ENCODE peak calls at places on chromosomes 2 and 18, in ten cellular contexts. O is AG08396; F is SW 1271; R is T-cell; Q is stimulated activated CD4-positive, alpha-beta T cell treated with anti-CD3 and anti-CD28 coated beads, Interleukin-2, amount 100 ng/mL, for 4 hours; S is activated CD4-positive, alpha-beta T cell treated with anti-CD3 and anti-CD28 coated beads for 24 hours; M is tibial artery; J is mesendoderm; L is NCI-H774; B is lung microvascular endothelial cell. P is an unnamed sample.

GRCh38 chr2:105397959-105398521 is 811 bp downstream of the FHL2 start:
- DNase-seq in B (peak; percentile 43), Q (no peak), R (no peak), F (no peak), L (no peak), S (no peak), O (no peak), M (no peak), J (peak; percentile 8), P (no peak)

GRCh38 chr2:182554950-182555349 is 128.1 kb upstream of the PDE1A start:
- DNase-seq in M (no peak), S (no peak), F (no peak), J (no peak), Q (no peak), L (peak; percentile 41), B (no peak), O (no peak), R (no peak), P (no peak)

GRCh38 chr2:45273412-45274189 is 264.3 kb upstream of the SIX2 start:
- DNase-seq in L (peak; percentile 85), Q (no peak), J (no peak), R (no peak), O (no peak), M (no peak), S (no peak), B (no peak), F (no peak), P (no peak)

GRCh38 chr2:168766600-168766999 is 35.8 kb upstream of the NOSTRIN start:
- DNase-seq in F (no peak), R (no peak), J (peak; percentile 34), L (no peak), O (no peak), B (no peak), Q (no peak), M (no peak), S (no peak), P (no peak)

GRCh38 chr2:50840346-50841124 is 191.4 kb downstream of the NRXN1 start:
- DNase-seq in O (no peak), M (no peak), B (no peak), L (no peak), R (no peak), J (no peak), S (no peak), F (no peak), Q (no peak), P (no peak)

GRCh38 chr2:183606718-183607085 is 482.5 kb downstream of the NUP35 start:
- DNase-seq in M (no peak), F (no peak), O (no peak), Q (no peak), R (no peak), J (peak; percentile 12), B (no peak), S (no peak), L (no peak), P (no peak)

GRCh38 chr2:44777542-44777941 is 164.0 kb upstream of the SIX3 start:
- DNase-seq in B (no peak), O (no peak), S (no peak), R (no peak), Q (no peak), J (peak; percentile 25), M (no peak), L (peak; percentile 65), F (no peak), P (no peak)

GRCh38 chr2:110017-110416 is 63.7 kb upstream of the FAM110C start:
- DNase-seq in B (no peak), J (no peak), S (no peak), Q (no peak), L (no peak), R (no peak), M (no peak), F (no peak), O (no peak), P (no peak)

GRCh38 chr18:35076556-35076955 is 35.3 kb downstream of the MAPRE2 start:
- DNase-seq in L (no peak), M (no peak), B (peak; percentile 87), Q (no peak), O (peak; percentile 55), J (peak; percentile 31), S (no peak), F (no peak), R (no peak), P (no peak)

GRCh38 chr2:14408695-14409094 is 223.8 kb upstream of the LRATD1 start:
- DNase-seq in M (no peak), F (no peak), L (no peak), B (peak; percentile 10), J (no peak), S (no peak), O (no peak), Q (no peak), R (no peak), P (no peak)

GRCh38 chr2:64400103-64400728 is 53.7 kb upstream of the LGALSL start:
- DNase-seq in S (no peak), B (no peak), J (peak; percentile 27), M (no peak), Q (no peak), F (no peak), R (no peak), L (no peak), O (no peak), P (no peak)

GRCh38 chr18:50704541-50704940 is 115.3 kb downstream of the MRO start:
- DNase-seq in R (no peak), M (no peak), O (no peak), J (peak; percentile 28), B (no peak), Q (no peak), F (no peak), L (no peak), S (no peak), P (no peak)

GRCh38 chr18:59008302-59008974 is 131.2 kb upstream of the SEC11C start:
- DNase-seq in M (no peak), S (no peak), L (no peak), B (peak; percentile 65), J (peak; percentile 98), Q (no peak), F (no peak), R (no peak), O (no peak), P (peak; percentile 82)

GRCh38 chr18:31101148-31102019 is 837 bp downstream of the DSC2 start:
- DNase-seq in R (no peak), J (peak; percentile 89), Q (no peak), O (peak; percentile 5), F (no peak), M (peak; percentile 57), S (no peak), L (peak; percentile 21), B (no peak), P (peak; percentile 92)

GRCh38 chr18:11251229-11251890 is 102.0 kb upstream of the PIEZO2 start:
- DNase-seq in S (no peak), L (no peak), R (no peak), M (peak; percentile 29), F (no peak), O (no peak), J (no peak), B (no peak), Q (no peak), P (no peak)

GRCh38 chr2:151260492-151261239 is 997 bp downstream of the RBM43 start:
- DNase-seq in R (no peak), S (no peak), M (no peak), B (peak; percentile 43), J (no peak), L (no peak), Q (no peak), O (no peak), F (no peak), P (no peak)

P was measured in endodermal cell.